ENCODE peak calls at places on chromosomes 7 and 10, in nine cellular contexts. One of them, this sample, is unnamed.

GRCh38 chr7:3995187-3995586 is 686.9 kb upstream of the FOXK1 start:
- DNase-seq in right atrium auricular region: no peak
- DNase-seq in H9: peak
- DNase-seq in A549: peak
- DNase-seq in psoas muscle: no peak
- DNase-seq in foreskin keratinocyte: no peak
- DNase-seq in HL-60: no peak
- DNase-seq in brain microvascular endothelial cell: no peak
- DNase-seq in upper lobe of right lung: no peak
- DNase-seq in this sample: no peak

GRCh38 chr7:65379318-65379717 is 5.7 kb downstream of the ZNF92 start:
- DNase-seq in right atrium auricular region: no peak
- DNase-seq in upper lobe of right lung: no peak
- DNase-seq in A549: no peak
- DNase-seq in foreskin keratinocyte: no peak
- DNase-seq in psoas muscle: no peak
- DNase-seq in H9: no peak
- DNase-seq in HL-60: no peak
- DNase-seq in brain microvascular endothelial cell: peak
- DNase-seq in this sample: no peak

GRCh38 chr7:36286241-36286640 is 103.4 kb upstream of the ANLN start:
- DNase-seq in HL-60: no peak
- DNase-seq in upper lobe of right lung: no peak
- DNase-seq in H9: no peak
- DNase-seq in brain microvascular endothelial cell: no peak
- DNase-seq in foreskin keratinocyte: no peak
- DNase-seq in right atrium auricular region: no peak
- DNase-seq in A549: no peak
- DNase-seq in psoas muscle: no peak
- DNase-seq in this sample: peak

GRCh38 chr10:89414879-89415821 is 782 bp downstream of the IFIT5 start:
- DNase-seq in HL-60: no peak
- DNase-seq in upper lobe of right lung: peak
- DNase-seq in foreskin keratinocyte: no peak
- DNase-seq in H9: peak
- DNase-seq in brain microvascular endothelial cell: peak
- DNase-seq in right atrium auricular region: no peak
- DNase-seq in psoas muscle: peak
- DNase-seq in A549: peak
- DNase-seq in this sample: peak

GRCh38 chr10:87845624-87846377 is 17.5 kb downstream of the KLLN start:
- DNase-seq in psoas muscle: no peak
- DNase-seq in upper lobe of right lung: no peak
- DNase-seq in A549: peak
- DNase-seq in HL-60: no peak
- DNase-seq in right atrium auricular region: no peak
- DNase-seq in brain microvascular endothelial cell: peak
- DNase-seq in foreskin keratinocyte: no peak
- DNase-seq in H9: no peak
- DNase-seq in this sample: no peak

GRCh38 chr7:148856035-148856881 is 27.8 kb downstream of the EZH2 start:
- DNase-seq in H9: no peak
- DNase-seq in right atrium auricular region: no peak
- DNase-seq in foreskin keratinocyte: peak
- DNase-seq in A549: peak
- DNase-seq in upper lobe of right lung: no peak
- DNase-seq in brain microvascular endothelial cell: peak
- DNase-seq in psoas muscle: no peak
- DNase-seq in HL-60: no peak
- DNase-seq in this sample: peak

GRCh38 chr7:47885309-47886000 is 62.8 kb downstream of the PKD1L1 start:
- DNase-seq in A549: no peak
- DNase-seq in H9: no peak
- DNase-seq in right atrium auricular region: no peak
- DNase-seq in psoas muscle: no peak
- DNase-seq in upper lobe of right lung: no peak
- DNase-seq in brain microvascular endothelial cell: no peak
- DNase-seq in HL-60: no peak
- DNase-seq in foreskin keratinocyte: no peak
- DNase-seq in this sample: no peak

GRCh38 chr10:11440250-11441150 is 170.9 kb downstream of the USP6NL start:
- DNase-seq in A549: no peak
- DNase-seq in psoas muscle: no peak
- DNase-seq in foreskin keratinocyte: no peak
- DNase-seq in brain microvascular endothelial cell: no peak
- DNase-seq in upper lobe of right lung: no peak
- DNase-seq in HL-60: no peak
- DNase-seq in right atrium auricular region: peak
- DNase-seq in H9: peak
- DNase-seq in this sample: no peak

GRCh38 chr7:132337450-132338080 is 238.7 kb downstream of the PLXNA4 start:
- DNase-seq in psoas muscle: no peak
- DNase-seq in H9: no peak
- DNase-seq in brain microvascular endothelial cell: no peak
- DNase-seq in right atrium auricular region: no peak
- DNase-seq in upper lobe of right lung: no peak
- DNase-seq in HL-60: no peak
- DNase-seq in foreskin keratinocyte: no peak
- DNase-seq in A549: no peak
- DNase-seq in this sample: no peak

GRCh38 chr7:133854739-133855138 is 272.4 kb upstream of the LRGUK start:
- DNase-seq in A549: peak
- DNase-seq in right atrium auricular region: no peak
- DNase-seq in foreskin keratinocyte: peak
- DNase-seq in upper lobe of right lung: no peak
- DNase-seq in psoas muscle: no peak
- DNase-seq in H9: no peak
- DNase-seq in brain microvascular endothelial cell: peak
- DNase-seq in HL-60: no peak
- DNase-seq in this sample: no peak

GRCh38 chr10:95519132-95519487 is 42.1 kb downstream of the SORBS1 start:
- DNase-seq in psoas muscle: no peak
- DNase-seq in A549: no peak
- DNase-seq in HL-60: no peak
- DNase-seq in upper lobe of right lung: no peak
- DNase-seq in foreskin keratinocyte: no peak
- DNase-seq in brain microvascular endothelial cell: no peak
- DNase-seq in H9: no peak
- DNase-seq in right atrium auricular region: no peak
- DNase-seq in this sample: no peak

GRCh38 chr10:131514454-131514853 is 202.9 kb upstream of the TCERG1L start:
- DNase-seq in brain microvascular endothelial cell: no peak
- DNase-seq in upper lobe of right lung: no peak
- DNase-seq in H9: no peak
- DNase-seq in HL-60: no peak
- DNase-seq in psoas muscle: no peak
- DNase-seq in A549: no peak
- DNase-seq in foreskin keratinocyte: no peak
- DNase-seq in right atrium auricular region: no peak
- DNase-seq in this sample: no peak

GRCh38 chr10:113073549-113074189 is 123.6 kb downstream of the TCF7L2 start:
- DNase-seq in right atrium auricular region: peak
- DNase-seq in HL-60: no peak
- DNase-seq in upper lobe of right lung: no peak
- DNase-seq in foreskin keratinocyte: peak
- DNase-seq in A549: peak
- DNase-seq in brain microvascular endothelial cell: peak
- DNase-seq in psoas muscle: peak
- DNase-seq in H9: peak
- DNase-seq in this sample: no peak

DNA sequence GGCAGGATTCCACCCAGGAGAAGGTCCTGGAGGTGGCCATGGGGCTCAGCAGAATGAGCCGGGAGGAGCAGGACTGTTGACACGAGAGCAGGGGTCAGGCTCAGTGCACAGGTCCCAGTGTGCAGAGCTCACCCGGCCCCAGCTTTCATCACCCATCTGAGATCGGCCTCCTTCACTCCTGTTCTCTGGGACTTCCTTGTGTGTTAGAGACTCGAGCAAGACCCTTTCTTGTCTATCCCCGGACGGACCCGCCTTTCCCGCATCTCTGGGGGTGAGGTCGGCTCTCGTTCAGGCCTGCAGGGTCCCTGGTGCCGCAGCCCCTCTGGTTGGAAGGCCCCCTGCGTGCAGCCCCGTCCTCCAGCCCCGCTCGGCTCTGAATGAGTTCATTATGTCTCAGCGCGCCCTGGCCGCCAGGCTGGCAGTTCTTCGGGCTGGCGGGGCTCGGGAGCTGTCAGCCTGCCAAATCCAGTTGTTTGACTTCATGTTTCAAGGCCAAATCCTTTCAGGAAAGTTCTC is 127.9 kb downstream of the LHPP start:
- DNase-seq in A549: no peak
- DNase-seq in upper lobe of right lung: no peak
- DNase-seq in HL-60: no peak
- DNase-seq in right atrium auricular region: no peak
- DNase-seq in foreskin keratinocyte: no peak
- DNase-seq in brain microvascular endothelial cell: no peak
- DNase-seq in H9: no peak
- DNase-seq in psoas muscle: peak
- DNase-seq in this sample: no peak
- H3K27ac ChIP-seq in A549: no peak
- H3K27ac ChIP-seq in upper lobe of right lung: no peak
- H3K27ac ChIP-seq in HL-60: no peak
- H3K27ac ChIP-seq in right atrium auricular region: no peak
- H3K27ac ChIP-seq in foreskin keratinocyte: no peak
- H3K27ac ChIP-seq in brain microvascular endothelial cell: no peak
- H3K27ac ChIP-seq in H9: no peak
- H3K27ac ChIP-seq in psoas muscle: peak
- H3K27ac ChIP-seq in this sample: no peak

GRCh38 chr7:111931958-111932357 is 274.2 kb downstream of the DOCK4 start:
- DNase-seq in right atrium auricular region: no peak
- DNase-seq in foreskin keratinocyte: no peak
- DNase-seq in H9: no peak
- DNase-seq in upper lobe of right lung: no peak
- DNase-seq in psoas muscle: no peak
- DNase-seq in HL-60: no peak
- DNase-seq in A549: no peak
- DNase-seq in brain microvascular endothelial cell: no peak
- DNase-seq in this sample: no peak

GRCh38 chr7:111931016-111931517 is 275.1 kb downstream of the DOCK4 start:
- DNase-seq in foreskin keratinocyte: peak
- DNase-seq in brain microvascular endothelial cell: no peak
- DNase-seq in A549: no peak
- DNase-seq in HL-60: no peak
- DNase-seq in right atrium auricular region: no peak
- DNase-seq in H9: peak
- DNase-seq in upper lobe of right lung: no peak
- DNase-seq in psoas muscle: no peak
- DNase-seq in this sample: no peak

GRCh38 chr7:111937164-111937563 is 269.0 kb downstream of the DOCK4 start:
- DNase-seq in A549: no peak
- DNase-seq in upper lobe of right lung: no peak
- DNase-seq in H9: no peak
- DNase-seq in brain microvascular endothelial cell: no peak
- DNase-seq in foreskin keratinocyte: no peak
- DNase-seq in psoas muscle: no peak
- DNase-seq in right atrium auricular region: no peak
- DNase-seq in HL-60: no peak
- DNase-seq in this sample: no peak

GRCh38 chr7:111929258-111929657 is 276.9 kb downstream of the DOCK4 start:
- DNase-seq in HL-60: no peak
- DNase-seq in upper lobe of right lung: no peak
- DNase-seq in brain microvascular endothelial cell: no peak
- DNase-seq in H9: no peak
- DNase-seq in right atrium auricular region: no peak
- DNase-seq in psoas muscle: no peak
- DNase-seq in foreskin keratinocyte: no peak
- DNase-seq in A549: no peak
- DNase-seq in this sample: no peak

GRCh38 chr7:111933614-111934013 is 272.6 kb downstream of the DOCK4 start:
- DNase-seq in brain microvascular endothelial cell: no peak
- DNase-seq in A549: no peak
- DNase-seq in HL-60: no peak
- DNase-seq in psoas muscle: no peak
- DNase-seq in upper lobe of right lung: no peak
- DNase-seq in H9: no peak
- DNase-seq in foreskin keratinocyte: no peak
- DNase-seq in right atrium auricular region: no peak
- DNase-seq in this sample: no peak
- H3K27ac ChIP-seq in brain microvascular endothelial cell: no peak
- H3K27ac ChIP-seq in A549: no peak
- H3K27ac ChIP-seq in HL-60: no peak
- H3K27ac ChIP-seq in psoas muscle: no peak
- H3K27ac ChIP-seq in upper lobe of right lung: no peak
- H3K27ac ChIP-seq in H9: no peak
- H3K27ac ChIP-seq in foreskin keratinocyte: no peak
- H3K27ac ChIP-seq in right atrium auricular region: no peak
- H3K27ac ChIP-seq in this sample: no peak

DNA sequence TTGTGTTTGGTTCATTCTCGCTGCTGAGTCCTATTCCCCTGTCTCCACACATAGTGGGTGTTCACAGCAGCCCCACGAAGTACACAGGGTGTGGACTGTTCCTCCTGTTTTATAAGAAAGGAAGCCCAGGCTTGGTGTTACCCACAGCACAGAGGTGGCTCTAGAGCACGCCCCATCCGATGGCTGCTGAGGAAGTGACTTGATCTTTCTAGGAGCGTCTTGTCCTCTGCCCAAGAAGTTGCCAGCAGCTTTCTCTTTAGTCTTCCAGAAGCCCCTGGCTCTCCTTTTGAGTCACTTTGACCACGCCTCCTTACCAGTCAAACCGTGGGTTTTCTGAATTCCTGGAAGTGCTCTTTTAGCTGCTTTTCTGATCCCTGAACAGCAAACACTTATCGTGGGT is 94.0 kb downstream of the GRK5 start:
- DNase-seq in A549: no peak
- DNase-seq in right atrium auricular region: no peak
- DNase-seq in brain microvascular endothelial cell: no peak
- DNase-seq in HL-60: no peak
- DNase-seq in H9: no peak
- DNase-seq in psoas muscle: no peak
- DNase-seq in foreskin keratinocyte: no peak
- DNase-seq in upper lobe of right lung: no peak
- DNase-seq in this sample: peak
- H3K27ac ChIP-seq in A549: no peak
- H3K27ac ChIP-seq in right atrium auricular region: peak
- H3K27ac ChIP-seq in brain microvascular endothelial cell: no peak
- H3K27ac ChIP-seq in HL-60: no peak
- H3K27ac ChIP-seq in H9: no peak
- H3K27ac ChIP-seq in psoas muscle: no peak
- H3K27ac ChIP-seq in foreskin keratinocyte: no peak
- H3K27ac ChIP-seq in upper lobe of right lung: peak
- H3K27ac ChIP-seq in this sample: peak

GRCh38 chr7:151410405-151411390 is 860 bp upstream of the WDR86 start:
- DNase-seq in HL-60: no peak
- DNase-seq in H9: peak
- DNase-seq in brain microvascular endothelial cell: no peak
- DNase-seq in psoas muscle: peak
- DNase-seq in upper lobe of right lung: peak
- DNase-seq in foreskin keratinocyte: no peak
- DNase-seq in A549: no peak
- DNase-seq in right atrium auricular region: no peak
- DNase-seq in this sample: no peak
- H3K27ac ChIP-seq in HL-60: no peak
- H3K27ac ChIP-seq in H9: no peak
- H3K27ac ChIP-seq in brain microvascular endothelial cell: no peak
- H3K27ac ChIP-seq in psoas muscle: no peak
- H3K27ac ChIP-seq in upper lobe of right lung: peak
- H3K27ac ChIP-seq in foreskin keratinocyte: no peak
- H3K27ac ChIP-seq in A549: peak
- H3K27ac ChIP-seq in right atrium auricular region: no peak
- H3K27ac ChIP-seq in this sample: peak